ENCODE peak calls at places on chromosomes 3 and 15, in five cellular contexts. One of them, this sample, is unnamed.

GRCh38 chr3:195555110-195555509 is 12.0 kb upstream of the PPP1R2 start:
- DNase-seq in activated CD4-positive, alpha-beta T cell treated with anti-CD3 and anti-CD28 coated beads, Interleukin-2, amount 50 U/mL, for 24 hours: no peak
- DNase-seq in A172: no peak
- DNase-seq in NCI-H510A treated with DMSO at 0.1 percent for 48 hours: no peak
- DNase-seq in tibial artery: no peak
- DNase-seq in this sample: no peak

GRCh38 chr3:106457278-106458210 is 588.7 kb upstream of the CBLB start:
- DNase-seq in activated CD4-positive, alpha-beta T cell treated with anti-CD3 and anti-CD28 coated beads, Interleukin-2, amount 50 U/mL, for 24 hours: no peak
- DNase-seq in A172: peak
- DNase-seq in NCI-H510A treated with DMSO at 0.1 percent for 48 hours: peak
- DNase-seq in tibial artery: peak
- DNase-seq in this sample: no peak

GRCh38 chr3:52973806-52974205 is 72.1 kb downstream of the SFMBT1 start:
- DNase-seq in activated CD4-positive, alpha-beta T cell treated with anti-CD3 and anti-CD28 coated beads, Interleukin-2, amount 50 U/mL, for 24 hours: no peak
- DNase-seq in A172: no peak
- DNase-seq in NCI-H510A treated with DMSO at 0.1 percent for 48 hours: no peak
- DNase-seq in tibial artery: no peak
- DNase-seq in this sample: no peak

GRCh38 chr15:52765779-52766178 is 24.4 kb downstream of the ONECUT1 start:
- DNase-seq in activated CD4-positive, alpha-beta T cell treated with anti-CD3 and anti-CD28 coated beads, Interleukin-2, amount 50 U/mL, for 24 hours: no peak
- DNase-seq in A172: no peak
- DNase-seq in NCI-H510A treated with DMSO at 0.1 percent for 48 hours: no peak
- DNase-seq in tibial artery: no peak
- DNase-seq in this sample: no peak

GRCh38 chr15:91535856-91536500 is 317.5 kb upstream of the SLCO3A1 start:
- DNase-seq in activated CD4-positive, alpha-beta T cell treated with anti-CD3 and anti-CD28 coated beads, Interleukin-2, amount 50 U/mL, for 24 hours: no peak
- DNase-seq in A172: no peak
- DNase-seq in NCI-H510A treated with DMSO at 0.1 percent for 48 hours: no peak
- DNase-seq in tibial artery: no peak
- DNase-seq in this sample: no peak

GRCh38 chr3:72690646-72691045 is 157.6 kb downstream of the SHQ1 start:
- DNase-seq in activated CD4-positive, alpha-beta T cell treated with anti-CD3 and anti-CD28 coated beads, Interleukin-2, amount 50 U/mL, for 24 hours: no peak
- DNase-seq in A172: no peak
- DNase-seq in NCI-H510A treated with DMSO at 0.1 percent for 48 hours: no peak
- DNase-seq in tibial artery: no peak
- DNase-seq in this sample: no peak

GRCh38 chr3:161558256-161558655 is 61.6 kb downstream of the OTOL1 start:
- DNase-seq in activated CD4-positive, alpha-beta T cell treated with anti-CD3 and anti-CD28 coated beads, Interleukin-2, amount 50 U/mL, for 24 hours: no peak
- DNase-seq in A172: peak
- DNase-seq in NCI-H510A treated with DMSO at 0.1 percent for 48 hours: no peak
- DNase-seq in tibial artery: no peak
- DNase-seq in this sample: no peak

GRCh38 chr15:62462268-62462667 is 297.2 kb upstream of the C2CD4B start:
- DNase-seq in activated CD4-positive, alpha-beta T cell treated with anti-CD3 and anti-CD28 coated beads, Interleukin-2, amount 50 U/mL, for 24 hours: no peak
- DNase-seq in A172: no peak
- DNase-seq in NCI-H510A treated with DMSO at 0.1 percent for 48 hours: no peak
- DNase-seq in tibial artery: no peak
- DNase-seq in this sample: no peak

GRCh38 chr3:138019288-138020069 is 9.5 kb downstream of the CLDN18 start:
- DNase-seq in activated CD4-positive, alpha-beta T cell treated with anti-CD3 and anti-CD28 coated beads, Interleukin-2, amount 50 U/mL, for 24 hours: no peak
- DNase-seq in A172: no peak
- DNase-seq in NCI-H510A treated with DMSO at 0.1 percent for 48 hours: no peak
- DNase-seq in tibial artery: no peak
- DNase-seq in this sample: no peak